ENCODE peak calls at places on chromosome 11, in nine cellular contexts. One of them, this sample, is unnamed.

GRCh38 chr11:15852179-15852578 is 504.2 kb downstream of the SOX6 start:
- DNase-seq in heart right ventricle: no peak
- DNase-seq in endothelial cell of umbilical vein: no peak
- DNase-seq in stomach: peak; percentile 34
- DNase-seq in IMR-90: peak; percentile 35
- DNase-seq in CD8-positive, alpha-beta T cell: no peak
- DNase-seq in A673: peak; percentile 35
- DNase-seq in A549: peak; percentile 27
- DNase-seq in OCI-LY7: no peak
- DNase-seq in this sample: no peak

GRCh38 chr11:81869337-81870065 is 864.2 kb downstream of the FAM181B start:
- DNase-seq in A549: no peak
- DNase-seq in A673: no peak
- DNase-seq in stomach: peak; percentile 44
- DNase-seq in heart right ventricle: no peak
- DNase-seq in CD8-positive, alpha-beta T cell: peak; percentile 69
- DNase-seq in endothelial cell of umbilical vein: no peak
- DNase-seq in OCI-LY7: peak; percentile 96
- DNase-seq in IMR-90: no peak
- DNase-seq in this sample: no peak

GRCh38 chr11:61889831-61890230 is 1.5 kb downstream of the FADS3 start:
- DNase-seq in heart right ventricle: no peak
- DNase-seq in A673: no peak
- DNase-seq in IMR-90: no peak
- DNase-seq in CD8-positive, alpha-beta T cell: no peak
- DNase-seq in endothelial cell of umbilical vein: no peak
- DNase-seq in OCI-LY7: no peak
- DNase-seq in stomach: no peak
- DNase-seq in A549: no peak
- DNase-seq in this sample: no peak

GRCh38 chr11:73406131-73406530 is 29.9 kb downstream of the RELT start:
- DNase-seq in CD8-positive, alpha-beta T cell: no peak
- DNase-seq in A549: no peak
- DNase-seq in A673: no peak
- DNase-seq in endothelial cell of umbilical vein: no peak
- DNase-seq in OCI-LY7: no peak
- DNase-seq in IMR-90: no peak
- DNase-seq in stomach: no peak
- DNase-seq in heart right ventricle: no peak
- DNase-seq in this sample: no peak

GRCh38 chr11:118434123-118434552 is 2.2 kb upstream of the KMT2A start:
- DNase-seq in IMR-90: peak; percentile 48
- DNase-seq in CD8-positive, alpha-beta T cell: no peak
- DNase-seq in A549: no peak
- DNase-seq in A673: no peak
- DNase-seq in stomach: no peak
- DNase-seq in endothelial cell of umbilical vein: no peak
- DNase-seq in heart right ventricle: no peak
- DNase-seq in OCI-LY7: peak; percentile 85
- DNase-seq in this sample: no peak

GRCh38 chr11:111302298-111302697 is 4.0 kb downstream of the POU2AF3 start:
- DNase-seq in endothelial cell of umbilical vein: no peak
- DNase-seq in IMR-90: no peak
- DNase-seq in A549: no peak
- DNase-seq in CD8-positive, alpha-beta T cell: no peak
- DNase-seq in stomach: peak; percentile 51
- DNase-seq in heart right ventricle: no peak
- DNase-seq in OCI-LY7: peak; percentile 16
- DNase-seq in A673: no peak
- DNase-seq in this sample: peak; percentile 79

GRCh38 chr11:101445761-101446160 is 138.0 kb downstream of the TRPC6 start:
- DNase-seq in IMR-90: no peak
- DNase-seq in A673: no peak
- DNase-seq in heart right ventricle: no peak
- DNase-seq in CD8-positive, alpha-beta T cell: no peak
- DNase-seq in A549: no peak
- DNase-seq in OCI-LY7: no peak
- DNase-seq in stomach: no peak
- DNase-seq in endothelial cell of umbilical vein: no peak
- DNase-seq in this sample: no peak

GRCh38 chr11:73974611-73975478 is 7.8 kb downstream of the UCP2 start:
- DNase-seq in A673: no peak
- DNase-seq in CD8-positive, alpha-beta T cell: no peak
- DNase-seq in endothelial cell of umbilical vein: no peak
- DNase-seq in stomach: no peak
- DNase-seq in heart right ventricle: no peak
- DNase-seq in A549: no peak
- DNase-seq in OCI-LY7: no peak
- DNase-seq in IMR-90: no peak
- DNase-seq in this sample: no peak

DNA sequence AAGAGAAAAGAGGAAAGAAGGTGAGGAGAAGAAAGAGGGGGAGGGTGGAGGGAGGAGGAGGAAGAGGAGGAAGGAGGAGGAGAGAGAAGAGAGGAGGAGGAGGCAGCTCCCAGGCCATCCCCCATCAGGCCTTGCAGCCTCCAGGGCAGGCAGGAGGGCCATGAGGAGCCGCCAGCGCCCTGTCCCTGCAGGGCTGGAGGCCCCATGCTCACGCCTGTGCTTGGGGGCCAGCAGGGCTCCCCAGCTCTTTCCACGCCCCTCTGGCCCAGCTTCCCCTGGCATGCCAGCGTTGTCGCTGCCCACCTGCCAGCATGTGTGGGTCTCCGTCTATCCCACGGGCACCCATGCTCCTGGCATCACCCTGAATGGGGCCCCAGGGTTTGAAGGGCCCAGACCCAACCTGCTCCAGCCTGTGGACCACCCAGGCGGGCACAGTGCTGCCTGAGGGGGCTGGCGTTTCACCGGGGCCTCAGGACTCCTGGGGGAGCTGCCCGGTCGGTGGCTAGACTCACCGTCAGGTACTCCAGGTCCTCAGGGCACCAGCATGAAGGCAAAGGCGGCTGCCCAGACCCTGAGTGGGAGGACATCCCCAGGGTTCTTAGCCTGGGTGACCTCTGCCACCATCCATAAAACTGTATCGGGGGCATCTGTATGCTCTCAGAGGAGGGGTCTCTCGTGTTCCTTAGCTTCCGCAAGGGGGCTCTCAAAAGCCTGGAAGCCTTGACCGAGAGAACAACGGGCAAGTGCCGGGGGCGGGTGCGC is 5.3 kb downstream of the TSPAN32 start:
- DNase-seq in stomach: no peak
- DNase-seq in OCI-LY7: no peak
- DNase-seq in IMR-90: peak; percentile 27
- DNase-seq in A549: no peak
- DNase-seq in A673: peak; percentile 15
- DNase-seq in heart right ventricle: no peak
- DNase-seq in CD8-positive, alpha-beta T cell: no peak
- DNase-seq in endothelial cell of umbilical vein: no peak
- DNase-seq in this sample: peak; percentile 63
- H3K27ac ChIP-seq in stomach: peak overlapping the region; percentile 89
- H3K27ac ChIP-seq in OCI-LY7: no peak overlapping the region
- H3K27ac ChIP-seq in IMR-90: peak overlapping the region; percentile 19
- H3K27ac ChIP-seq in A549: no peak overlapping the region
- H3K27ac ChIP-seq in A673: no peak overlapping the region
- H3K27ac ChIP-seq in heart right ventricle: peak overlapping the region; percentile 36
- H3K27ac ChIP-seq in CD8-positive, alpha-beta T cell: no peak overlapping the region
- H3K27ac ChIP-seq in endothelial cell of umbilical vein: no peak overlapping the region
- H3K27ac ChIP-seq in this sample: peak overlapping the region; percentile 63

GRCh38 chr11:128098840-128099239 is 488.5 kb downstream of the ETS1 start:
- DNase-seq in OCI-LY7: no peak
- DNase-seq in endothelial cell of umbilical vein: no peak
- DNase-seq in heart right ventricle: no peak
- DNase-seq in IMR-90: no peak
- DNase-seq in A673: no peak
- DNase-seq in A549: no peak
- DNase-seq in CD8-positive, alpha-beta T cell: no peak
- DNase-seq in stomach: no peak
- DNase-seq in this sample: no peak

GRCh38 chr11:128089962-128090361 is 497.4 kb downstream of the ETS1 start:
- DNase-seq in OCI-LY7: no peak
- DNase-seq in IMR-90: no peak
- DNase-seq in heart right ventricle: no peak
- DNase-seq in endothelial cell of umbilical vein: no peak
- DNase-seq in CD8-positive, alpha-beta T cell: no peak
- DNase-seq in stomach: no peak
- DNase-seq in A549: no peak
- DNase-seq in A673: no peak
- DNase-seq in this sample: no peak

GRCh38 chr11:128093689-128094088 is 493.7 kb downstream of the ETS1 start:
- DNase-seq in A549: no peak
- DNase-seq in heart right ventricle: no peak
- DNase-seq in A673: no peak
- DNase-seq in endothelial cell of umbilical vein: no peak
- DNase-seq in CD8-positive, alpha-beta T cell: no peak
- DNase-seq in IMR-90: no peak
- DNase-seq in OCI-LY7: no peak
- DNase-seq in stomach: no peak
- DNase-seq in this sample: no peak

DNA sequence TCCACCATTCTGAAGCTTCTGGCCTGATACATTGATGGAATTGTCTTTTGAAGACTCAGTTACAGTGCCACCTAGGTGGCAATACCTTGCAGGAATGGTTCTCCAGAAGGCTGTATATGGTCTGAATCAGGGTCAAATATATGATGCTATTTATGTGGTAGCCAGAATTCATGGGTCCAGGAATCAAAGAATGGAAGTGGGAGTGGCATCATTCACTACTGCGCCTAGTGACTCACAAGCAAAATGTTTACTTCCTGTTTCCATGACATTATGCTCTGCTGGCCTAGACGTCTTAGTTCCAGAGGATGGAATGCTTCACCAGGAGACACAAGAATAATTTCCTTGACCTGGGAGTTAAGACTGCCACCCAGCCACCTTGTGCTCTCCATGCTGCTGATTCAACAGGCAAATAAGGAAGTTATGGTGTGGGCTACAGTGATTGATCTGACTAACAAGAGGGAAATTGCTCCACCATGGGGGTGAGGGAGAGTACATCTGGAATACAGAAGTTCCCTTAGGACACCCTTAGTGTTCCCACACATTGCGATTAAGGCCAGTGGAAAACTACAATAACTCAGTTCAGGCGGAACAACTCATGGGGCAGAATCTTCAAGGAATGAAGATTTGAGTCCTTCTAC is 491.8 kb downstream of the ETS1 start:
- DNase-seq in IMR-90: peak; percentile 76
- DNase-seq in A673: peak; percentile 15
- DNase-seq in A549: peak; percentile 45
- DNase-seq in CD8-positive, alpha-beta T cell: no peak
- DNase-seq in OCI-LY7: peak; percentile 3
- DNase-seq in heart right ventricle: no peak
- DNase-seq in stomach: no peak
- DNase-seq in endothelial cell of umbilical vein: peak; percentile 95
- DNase-seq in this sample: no peak
- TF ChIP-seq CTCF in IMR-90: no peak
- TF ChIP-seq CTCF in A673: peak; percentile 28
- TF ChIP-seq CTCF in A549: no peak
- TF ChIP-seq CTCF in CD8-positive, alpha-beta T cell: no peak
- TF ChIP-seq CTCF in OCI-LY7: peak; percentile 62
- TF ChIP-seq CTCF in heart right ventricle: no peak
- TF ChIP-seq CTCF in stomach: no peak
- TF ChIP-seq CTCF in endothelial cell of umbilical vein: peak; percentile 28
- TF ChIP-seq CTCF in this sample: no peak

DNA sequence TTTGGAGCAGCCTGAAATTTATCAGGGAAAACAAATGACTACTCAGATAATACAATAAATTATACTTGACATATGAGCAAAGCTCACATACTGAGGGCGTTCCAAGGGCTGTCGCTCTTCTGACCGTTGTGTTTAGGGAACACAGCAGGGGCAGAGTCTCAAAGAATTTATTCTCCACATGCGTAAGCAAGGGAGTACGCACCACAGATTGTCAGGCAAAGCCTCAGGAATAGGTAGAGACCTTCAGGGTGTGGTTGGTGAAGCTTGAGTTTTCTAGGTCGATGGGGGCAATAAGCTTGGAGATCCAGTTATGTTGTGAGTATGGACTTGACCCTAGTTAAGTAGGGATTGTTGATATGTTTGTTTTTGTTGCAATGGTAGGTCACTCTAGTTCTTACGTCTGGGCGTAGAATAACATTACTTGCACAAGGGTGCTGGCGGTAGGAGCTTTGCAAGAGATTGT is 830 bp downstream of the ACAT1 start:
- DNase-seq in CD8-positive, alpha-beta T cell: no peak
- DNase-seq in A549: peak; percentile 12
- DNase-seq in A673: no peak
- DNase-seq in IMR-90: no peak
- DNase-seq in OCI-LY7: no peak
- DNase-seq in endothelial cell of umbilical vein: no peak
- DNase-seq in stomach: no peak
- DNase-seq in heart right ventricle: no peak
- DNase-seq in this sample: no peak
- H3K27ac ChIP-seq in CD8-positive, alpha-beta T cell: no peak overlapping the region
- H3K27ac ChIP-seq in A549: peak overlapping the region; percentile 79
- H3K27ac ChIP-seq in A673: peak overlapping the region; percentile 75
- H3K27ac ChIP-seq in IMR-90: no peak overlapping the region
- H3K27ac ChIP-seq in OCI-LY7: peak overlapping the region; percentile 43
- H3K27ac ChIP-seq in endothelial cell of umbilical vein: no peak overlapping the region
- H3K27ac ChIP-seq in stomach: peak overlapping the region; percentile 96
- H3K27ac ChIP-seq in heart right ventricle: peak overlapping the region; percentile 98
- H3K27ac ChIP-seq in this sample: peak overlapping the region; percentile 90

GRCh38 chr11:125075242-125075625 is 12.1 kb downstream of the SLC37A2 start:
- DNase-seq in IMR-90: no peak
- DNase-seq in OCI-LY7: no peak
- DNase-seq in A673: no peak
- DNase-seq in CD8-positive, alpha-beta T cell: no peak
- DNase-seq in stomach: no peak
- DNase-seq in heart right ventricle: no peak
- DNase-seq in endothelial cell of umbilical vein: no peak
- DNase-seq in A549: no peak
- DNase-seq in this sample: peak; percentile 46

GRCh38 chr11:125076378-125076945 is 13.4 kb downstream of the SLC37A2 start:
- DNase-seq in CD8-positive, alpha-beta T cell: no peak
- DNase-seq in A673: no peak
- DNase-seq in heart right ventricle: no peak
- DNase-seq in OCI-LY7: no peak
- DNase-seq in endothelial cell of umbilical vein: no peak
- DNase-seq in stomach: no peak
- DNase-seq in A549: no peak
- DNase-seq in IMR-90: no peak
- DNase-seq in this sample: peak; percentile 55

GRCh38 chr11:125073616-125074483 is 10.7 kb downstream of the SLC37A2 start:
- DNase-seq in IMR-90: no peak
- DNase-seq in heart right ventricle: no peak
- DNase-seq in OCI-LY7: peak; percentile 27
- DNase-seq in A549: no peak
- DNase-seq in CD8-positive, alpha-beta T cell: no peak
- DNase-seq in A673: no peak
- DNase-seq in endothelial cell of umbilical vein: no peak
- DNase-seq in stomach: no peak
- DNase-seq in this sample: peak; percentile 46

GRCh38 chr11:125074511-125075241 is 11.6 kb downstream of the SLC37A2 start:
- DNase-seq in OCI-LY7: no peak
- DNase-seq in heart right ventricle: no peak
- DNase-seq in IMR-90: no peak
- DNase-seq in A549: no peak
- DNase-seq in stomach: no peak
- DNase-seq in CD8-positive, alpha-beta T cell: no peak
- DNase-seq in A673: no peak
- DNase-seq in endothelial cell of umbilical vein: no peak
- DNase-seq in this sample: no peak

DNA sequence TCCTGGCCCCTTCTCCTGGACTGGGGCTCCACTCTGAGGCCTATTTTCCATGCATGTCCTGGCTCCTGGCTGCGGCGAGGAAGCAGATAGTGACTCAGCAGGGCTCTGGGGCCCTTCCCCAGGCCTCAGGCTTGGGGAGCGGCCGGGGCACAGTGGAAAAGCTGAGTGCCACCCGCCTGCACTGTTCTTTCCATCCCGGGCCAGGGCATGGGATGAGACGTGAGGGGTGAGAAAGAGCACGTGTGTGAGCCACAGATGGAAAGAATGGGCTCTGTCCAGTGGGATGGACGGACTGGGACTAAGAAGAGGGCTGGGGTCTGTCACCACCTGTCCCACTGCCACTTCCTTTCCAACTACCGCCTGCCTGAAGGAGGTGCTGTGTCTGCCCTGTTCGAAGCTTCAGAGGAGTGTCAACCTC is 12.8 kb downstream of the SLC37A2 start:
- DNase-seq in IMR-90: no peak
- DNase-seq in endothelial cell of umbilical vein: no peak
- DNase-seq in A549: no peak
- DNase-seq in OCI-LY7: no peak
- DNase-seq in CD8-positive, alpha-beta T cell: no peak
- DNase-seq in A673: no peak
- DNase-seq in heart right ventricle: no peak
- DNase-seq in stomach: no peak
- DNase-seq in this sample: no peak
- TF ChIP-seq CTCF in IMR-90: no peak
- TF ChIP-seq CTCF in endothelial cell of umbilical vein: no peak
- TF ChIP-seq CTCF in A549: no peak
- TF ChIP-seq CTCF in OCI-LY7: peak; percentile 48
- TF ChIP-seq CTCF in CD8-positive, alpha-beta T cell: no peak
- TF ChIP-seq CTCF in A673: peak; percentile 15
- TF ChIP-seq CTCF in heart right ventricle: no peak
- TF ChIP-seq CTCF in stomach: no peak
- TF ChIP-seq CTCF in this sample: no peak

This sample was measured in upper lobe of right lung.